ENCODE peak calls at places on chromosomes 6 and 20, in four cellular contexts. I is Panc1, Z is K562, H is HepG2. J is an unnamed sample.

GRCh38 chr6:18324708-18325047 is 60.3 kb upstream of the DEK start:
- DNase-seq in I (no peak), Z (no peak), H (no peak), J (no peak)

GRCh38 chr20:57249073-57249472 is 17.4 kb downstream of the BMP7 start:
- DNase-seq in I (no peak), Z (no peak), H (no peak), J (no peak)

GRCh38 chr6:43575772-43576551 is at the start of the genes POLH and XPO5:
- DNase-seq in I (peak), Z (peak), H (peak), J (peak)

GRCh38 chr6:36355819-36356218 is 19.1 kb upstream of the BNIP5 start:
- DNase-seq in I (no peak), Z (no peak), H (no peak), J (no peak)

GRCh38 chr20:39777610-39778009 is 815.5 kb downstream of the DHX35 start:
- DNase-seq in I (no peak), Z (no peak), H (no peak), J (no peak)

GRCh38 chr6:45608252-45608911 is 230.6 kb upstream of the SUPT3H start:
- DNase-seq in I (no peak), Z (no peak), H (no peak), J (no peak)

GRCh38 chr20:57672953-57673575 is 36.8 kb downstream of the PMEPA1 start:
- DNase-seq in I (no peak), Z (no peak), H (no peak), J (no peak)

GRCh38 chr6:119459207-119459974 is 109.8 kb upstream of the MAN1A1 start:
- DNase-seq in I (no peak), Z (no peak), H (no peak), J (no peak)

GRCh38 chr20:32050324-32050723 is 1.7 kb upstream of the HCK start:
- DNase-seq in I (no peak), Z (no peak), H (no peak), J (no peak)

GRCh38 chr6:154874684-154875594 is 120.2 kb upstream of the TIAM2 start:
- DNase-seq in I (no peak), Z (no peak), H (peak), J (no peak)

GRCh38 chr6:80742481-80742880 is 636.0 kb downstream of the BCKDHB start:
- DNase-seq in I (no peak), Z (no peak), H (peak), J (peak)

GRCh38 chr6:6678185-6678671 is 89.7 kb downstream of the LY86 start:
- DNase-seq in I (no peak), Z (peak), H (peak), J (no peak)

GRCh38 chr6:87763276-87763675 is 61.2 kb upstream of the AKIRIN2 start:
- DNase-seq in I (no peak), Z (no peak), H (no peak), J (no peak)

GRCh38 chr6:28907394-28907793 is 16.4 kb downstream of the TRIM27 start:
- DNase-seq in I (no peak), Z (no peak), H (no peak), J (no peak)
- TF ChIP-seq TCF7L2 in I (no peak), Z (no peak), H (no peak), J (no peak)

GRCh38 chr6:168585441-168585840 is 144.5 kb downstream of the SMOC2 start:
- DNase-seq in I (no peak), Z (no peak), H (no peak), J (no peak)
- TF ChIP-seq TCF7L2 in I (no peak), Z (no peak), H (no peak), J (no peak)

DNA sequence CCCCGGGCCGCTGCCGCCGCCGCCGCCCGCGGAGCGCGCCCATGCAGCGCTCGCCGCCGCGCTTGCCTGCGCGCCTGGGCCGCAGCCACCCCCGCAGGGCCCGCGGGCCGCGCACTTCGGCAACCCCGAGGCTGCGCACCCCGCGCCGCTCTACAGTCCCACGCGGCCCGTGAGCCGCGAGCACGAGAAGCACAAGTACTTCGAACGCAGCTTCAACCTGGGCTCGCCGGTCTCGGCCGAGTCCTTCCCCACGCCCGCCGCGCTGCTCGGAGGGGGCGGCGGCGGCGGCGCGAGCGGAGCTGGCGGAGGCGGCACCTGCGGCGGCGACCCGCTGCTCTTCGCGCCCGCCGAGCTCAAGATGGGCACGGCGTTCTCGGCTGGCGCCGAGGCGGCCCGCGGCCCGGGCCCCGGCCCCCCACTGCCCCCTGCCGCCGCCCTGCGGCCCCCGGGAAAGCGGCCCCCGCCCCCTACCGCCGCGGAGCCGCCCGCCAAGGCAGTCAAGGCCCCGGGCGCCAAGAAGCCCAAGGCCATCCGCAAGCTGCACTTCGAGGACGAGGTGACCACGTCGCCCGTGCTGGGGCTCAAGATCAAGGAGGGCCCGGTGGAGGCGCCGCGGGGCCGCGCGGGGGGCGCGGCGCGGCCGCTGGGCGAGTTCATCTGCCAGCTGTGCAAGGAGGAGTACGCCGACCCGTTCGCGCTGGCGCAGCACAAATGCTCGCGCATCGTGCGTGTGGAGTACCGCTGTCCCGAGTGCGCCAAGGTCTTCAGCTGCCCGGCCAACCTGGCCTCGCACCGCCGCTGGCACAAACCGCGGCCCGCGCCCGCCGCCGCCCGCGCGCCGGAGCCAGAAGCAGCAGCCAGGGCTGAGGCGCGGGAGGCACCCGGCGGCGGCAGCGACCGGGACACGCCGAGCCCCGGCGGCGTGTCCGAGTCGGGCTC is 779 bp downstream of the INSM1 start:
- DNase-seq in I (no peak), Z (no peak), H (no peak), J (no peak)
- TF ChIP-seq TCF7L2 in I (no peak), Z (no peak), H (no peak), J (no peak)

GRCh38 chr20:50037123-50037522 is 54.3 kb downstream of the SNAI1 start:
- DNase-seq in I (no peak), Z (no peak), H (no peak), J (no peak)

GRCh38 chr20:50039706-50040431 is 57.1 kb downstream of the SNAI1 start:
- DNase-seq in I (no peak), Z (no peak), H (no peak), J (no peak)

GRCh38 chr20:50037575-50037974 is 54.8 kb downstream of the SNAI1 start:
- DNase-seq in I (no peak), Z (peak), H (no peak), J (no peak)

GRCh38 chr20:50038169-50038568 is 55.4 kb downstream of the SNAI1 start:
- DNase-seq in I (no peak), Z (no peak), H (no peak), J (no peak)

GRCh38 chr20:50038574-50038991 is 55.8 kb downstream of the SNAI1 start:
- DNase-seq in I (no peak), Z (no peak), H (peak), J (no peak)
- TF ChIP-seq TCF7L2 in I (no peak), Z (no peak), H (no peak), J (no peak)

GRCh38 chr6:124970763-124971162 is 8.5 kb downstream of the RNF217 start:
- DNase-seq in I (no peak), Z (no peak), H (no peak), J (no peak)

GRCh38 chr6:124968401-124968800 is 6.2 kb downstream of the RNF217 start:
- DNase-seq in I (no peak), Z (no peak), H (no peak), J (no peak)

GRCh38 chr6:124973780-124974179 is 11.5 kb downstream of the RNF217 start:
- DNase-seq in I (no peak), Z (no peak), H (no peak), J (no peak)

GRCh38 chr6:124967444-124967843 is 5.2 kb downstream of the RNF217 start:
- DNase-seq in I (no peak), Z (no peak), H (no peak), J (no peak)

DNA sequence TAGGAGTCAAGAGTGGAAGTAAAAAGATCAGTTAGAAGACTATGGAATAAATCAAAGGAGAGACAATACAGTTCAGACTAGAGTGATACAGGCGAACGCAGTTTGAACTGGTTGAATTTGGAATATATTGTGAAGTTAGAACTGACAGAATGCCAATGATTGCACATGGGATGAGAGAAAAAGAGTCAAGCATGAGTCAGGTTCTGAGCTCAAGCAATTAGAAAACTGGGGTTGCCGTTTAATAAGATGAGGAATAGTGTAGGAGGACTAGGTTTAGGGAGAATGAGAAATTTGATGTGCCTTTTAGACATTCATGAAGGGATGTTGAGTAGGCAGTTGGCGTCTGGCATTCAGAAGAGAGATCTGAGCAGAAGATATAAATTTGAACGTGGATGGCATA is 8.0 kb downstream of the RNF217 start:
- DNase-seq in I (no peak), Z (no peak), H (no peak), J (no peak)
- TF ChIP-seq TCF7L2 in I (no peak), Z (no peak), H (no peak), J (no peak)